ENCODE peak calls at places on chromosomes 13 and 19, in four cellular contexts. P is stimulated activated CD4-positive, alpha-beta T cell treated with anti-CD3 and anti-CD28 coated beads, TNF-alpha, amount 100 ng/mL, for 1 hour; G is neural crest cell; L is effector CD4-positive, alpha-beta T cell. M is an unnamed sample.

GRCh38 chr13:31322025-31322424 is 122.2 kb downstream of the B3GLCT start:
- DNase-seq in P (no peak), G (no peak), L (no peak), M (no peak)

GRCh38 chr19:492091-492531 is 4.2 kb upstream of the MADCAM1 start:
- DNase-seq in P (no peak), G (no peak), L (peak), M (peak)

GRCh38 chr13:35984776-35985453 is 146.3 kb downstream of the DCLK1 start:
- DNase-seq in P (no peak), G (peak), L (no peak), M (peak)

GRCh38 chr13:77702364-77702763 is 4.9 kb downstream of the SLAIN1 start:
- DNase-seq in P (no peak), G (no peak), L (no peak), M (no peak)

GRCh38 chr13:49052801-49053200 is 77.1 kb downstream of the FNDC3A start:
- DNase-seq in P (no peak), G (no peak), L (no peak), M (no peak)

GRCh38 chr19:2039082-2039958 is 11.7 kb downstream of the MKNK2 start:
- DNase-seq in P (no peak), G (no peak), L (no peak), M (peak)

GRCh38 chr13:71312923-71313322 is 554.1 kb downstream of the DACH1 start:
- DNase-seq in P (no peak), G (no peak), L (no peak), M (no peak)

GRCh38 chr19:45568732-45569131 is 15.9 kb downstream of the OPA3 start:
- DNase-seq in P (no peak), G (no peak), L (no peak), M (no peak)

GRCh38 chr19:6828698-6829633 is 56.5 kb downstream of the VAV1 start:
- DNase-seq in P (no peak), G (no peak), L (no peak), M (no peak)

GRCh38 chr19:4366666-4367335 is 23.4 kb downstream of the MPND start:
- DNase-seq in P (no peak), G (no peak), L (no peak), M (no peak)

GRCh38 chr19:57664269-57665127 is 4.2 kb upstream of the ZSCAN4 start:
- DNase-seq in P (no peak), G (peak), L (no peak), M (peak)

GRCh38 chr13:110108348-110109139 is 198.4 kb downstream of the COL4A1 start:
- DNase-seq in P (no peak), G (peak), L (no peak), M (peak)

GRCh38 chr19:53992815-53993214 is 1.4 kb downstream of the CACNG6 start:
- DNase-seq in P (no peak), G (no peak), L (no peak), M (no peak)

GRCh38 chr19:55345818-55346724 is 6.4 kb downstream of the KMT5C start:
- DNase-seq in P (no peak), G (no peak), L (no peak), M (peak)

GRCh38 chr19:58262922-58263296 is 15.8 kb upstream of the ZNF8 start:
- DNase-seq in P (no peak), G (no peak), L (no peak), M (no peak)

GRCh38 chr13:50213526-50213925 is 198.3 kb downstream of the KCNRG start:
- DNase-seq in P (no peak), G (no peak), L (no peak), M (no peak)

GRCh38 chr13:39858794-39859193 is 203.3 kb downstream of the COG6 start:
- DNase-seq in P (no peak), G (no peak), L (no peak), M (no peak)

GRCh38 chr19:56837492-56837891 is 3.0 kb downstream of the PEG3 start:
- DNase-seq in P (no peak), G (no peak), L (no peak), M (peak)

GRCh38 chr13:40348096-40348679 is 318.3 kb downstream of the FOXO1 start:
- DNase-seq in P (no peak), G (no peak), L (no peak), M (no peak)

M was measured in glutamatergic neuron.